ENCODE peak calls at places on chromosomes 2 and 18, in eight cellular contexts. F, T, V, R, Q, P, N and I are unnamed samples.

GRCh38 chr2:138630164-138630563 is 128.6 kb downstream of the SPOPL start:
- DNase-seq in F (no peak), T (no peak), V (peak), R (no peak), Q (no peak), P (no peak), N (no peak), I (no peak)

GRCh38 chr2:18149660-18150246 is 271.3 kb downstream of the KCNS3 start:
- DNase-seq in F (peak), T (no peak), V (peak), R (no peak), Q (no peak), P (no peak), N (no peak), I (peak)

GRCh38 chr2:71856709-71857525 is 290.7 kb downstream of the CYP26B1 start:
- DNase-seq in F (no peak), T (no peak), V (no peak), R (no peak), Q (peak), P (no peak), N (no peak), I (no peak)

GRCh38 chr2:45291283-45291682 is 282.0 kb upstream of the SIX2 start:
- DNase-seq in F (no peak), T (no peak), V (no peak), R (no peak), Q (no peak), P (no peak), N (no peak), I (no peak)

GRCh38 chr18:30280861-30281470 is 761.6 kb downstream of the DSC3 start:
- DNase-seq in F (no peak), T (no peak), V (no peak), R (no peak), Q (peak), P (no peak), N (no peak), I (peak)

GRCh38 chr2:110796724-110797301 is 64.4 kb downstream of the ACOXL start:
- DNase-seq in F (no peak), T (no peak), V (no peak), R (no peak), Q (no peak), P (no peak), N (no peak), I (no peak)

GRCh38 chr2:109384308-109385271 is 229.2 kb downstream of the SEPTIN10 start:
- DNase-seq in F (no peak), T (no peak), V (no peak), R (no peak), Q (no peak), P (peak), N (no peak), I (no peak)

GRCh38 chr2:11056614-11057013 is 98.7 kb upstream of the SLC66A3 start:
- DNase-seq in F (no peak), T (peak), V (peak), R (no peak), Q (no peak), P (no peak), N (no peak), I (no peak)

GRCh38 chr18:8771930-8772329 is 66.6 kb downstream of the MTCL1 start:
- DNase-seq in F (no peak), T (no peak), V (peak), R (no peak), Q (peak), P (peak), N (no peak), I (no peak)

GRCh38 chr2:102094917-102095316 is 47.6 kb upstream of the IL1R1 start:
- DNase-seq in F (peak), T (no peak), V (no peak), R (no peak), Q (no peak), P (peak), N (no peak), I (no peak)

GRCh38 chr2:236190674-236191073 is 22.5 kb upstream of the GBX2 start:
- DNase-seq in F (no peak), T (no peak), V (no peak), R (no peak), Q (no peak), P (no peak), N (no peak), I (no peak)

GRCh38 chr18:45938488-45938935 is 28.6 kb downstream of the EPG5 start:
- DNase-seq in F (no peak), T (no peak), V (no peak), R (no peak), Q (no peak), P (no peak), N (no peak), I (no peak)

GRCh38 chr18:76564117-76564516 is 69.1 kb upstream of the ZNF516 start:
- DNase-seq in F (no peak), T (no peak), V (no peak), R (no peak), Q (no peak), P (no peak), N (no peak), I (no peak)

GRCh38 chr2:194385376-194385775 is 1271.7 kb upstream of the SLC39A10 start:
- DNase-seq in F (no peak), T (no peak), V (no peak), R (no peak), Q (no peak), P (no peak), N (no peak), I (no peak)

GRCh38 chr18:2417861-2418610 is 153.3 kb downstream of the METTL4 start:
- DNase-seq in F (no peak), T (no peak), V (peak), R (no peak), Q (no peak), P (no peak), N (no peak), I (no peak)

GRCh38 chr2:105797298-105797819 is 52.6 kb downstream of the NCK2 start:
- DNase-seq in F (no peak), T (no peak), V (no peak), R (no peak), Q (peak), P (no peak), N (no peak), I (no peak)